ENCODE peak calls at places on chromosomes 12 and 14, in seven cellular contexts. L, I, W, Z, V, N and A are unnamed samples.

GRCh38 chr12:49921936-49922335 is 18.2 kb upstream of the FAIM2 start:
- DNase-seq in V (no peak), W (no peak), Z (no peak), L (no peak), N (no peak), I (no peak), A (no peak)

GRCh38 chr12:108619369-108620160 is 14.1 kb downstream of the SELPLG start:
- DNase-seq in V (no peak), N (no peak), Z (no peak), W (no peak), L (no peak), I (no peak), A (no peak)

GRCh38 chr12:124626841-124627502 is 59.6 kb upstream of the NCOR2 start:
- DNase-seq in Z (no peak), L (no peak), I (no peak), N (peak; percentile 77), W (no peak), V (peak; percentile 61), A (no peak)

GRCh38 chr14:90664911-90665695 is 151.1 kb downstream of the TTC7B start:
- DNase-seq in Z (no peak), V (no peak), I (no peak), W (no peak), L (no peak), N (no peak), A (no peak)

GRCh38 chr12:34198924-34199323 is 176.6 kb downstream of the ALG10 start:
- DNase-seq in Z (no peak), N (no peak), W (no peak), L (no peak), I (no peak), V (no peak), A (no peak)

GRCh38 chr12:128817115-128818015 is 6.4 kb downstream of the SLC15A4 start:
- DNase-seq in W (peak; percentile 4), Z (peak; percentile 58), I (peak; percentile 93), V (peak; percentile 33), N (peak; percentile 82), L (no peak), A (no peak)

GRCh38 chr14:22836301-22837058 is at the start of gene MMP14:
- DNase-seq in I (no peak), W (no peak), Z (peak; percentile 48), N (peak; percentile 92), L (no peak), V (peak; percentile 84), A (no peak)

GRCh38 chr12:39958377-39958776 is 147.5 kb downstream of the SLC2A13 start:
- DNase-seq in I (no peak), V (no peak), N (no peak), W (no peak), Z (no peak), L (no peak), A (no peak)

GRCh38 chr12:56377310-56377988 is 14.8 kb upstream of the APOF start:
- DNase-seq in Z (peak; percentile 42), V (no peak), I (no peak), L (no peak), N (peak; percentile 55), W (no peak), A (no peak)

GRCh38 chr12:4160314-4161040 is 113.1 kb upstream of the CCND2 start:
- DNase-seq in V (no peak), I (no peak), Z (no peak), W (no peak), N (no peak), L (no peak), A (no peak)

GRCh38 chr12:65895759-65896656 is 71.7 kb downstream of the HMGA2 start:
- DNase-seq in V (no peak), I (no peak), N (no peak), Z (peak; percentile 94), W (no peak), L (no peak), A (no peak)

GRCh38 chr14:35159742-35160409 is 37.5 kb downstream of the PRORP start:
- DNase-seq in N (peak; percentile 95), I (no peak), L (no peak), V (no peak), Z (peak; percentile 88), W (no peak), A (no peak)

GRCh38 chr14:90760591-90761316 is 55.5 kb downstream of the TTC7B start:
- DNase-seq in N (peak; percentile 56), Z (peak; percentile 20), W (no peak), I (no peak), V (no peak), L (no peak), A (no peak)

GRCh38 chr12:132603240-132604107 is 6.9 kb downstream of the LRCOL1 start:
- DNase-seq in W (no peak), L (no peak), Z (no peak), I (no peak), V (no peak), N (no peak), A (no peak)

GRCh38 chr12:114986849-114987248 is 302.9 kb upstream of the TBX3 start:
- DNase-seq in Z (no peak), L (no peak), W (no peak), V (no peak), I (no peak), N (no peak), A (no peak)

GRCh38 chr12:100127766-100128508 is 14.7 kb downstream of the BLTP3B start:
- DNase-seq in W (no peak), L (no peak), I (no peak), Z (no peak), V (no peak), N (peak; percentile 82), A (no peak)

GRCh38 chr12:25552681-25553080 is 402 bp downstream of the LMNTD1 start:
- DNase-seq in W (no peak), N (peak; percentile 23), Z (peak; percentile 72), I (no peak), L (no peak), V (no peak), A (no peak)

GRCh38 chr12:49094104-49094948 is at the start of gene DHH:
- DNase-seq in Z (no peak), N (no peak), V (no peak), W (no peak), I (peak; percentile 78), L (no peak), A (no peak)

GRCh38 chr12:42953021-42953420 is 363.5 kb upstream of the PRICKLE1 start:
- DNase-seq in V (no peak), W (no peak), L (no peak), N (no peak), Z (no peak), I (no peak), A (no peak)

GRCh38 chr12:90953956-90954421 is 987 bp downstream of the CCER1 start:
- DNase-seq in W (no peak), I (no peak), L (no peak), V (no peak), N (no peak), Z (no peak), A (no peak)

GRCh38 chr14:104972301-104973211 is 5.6 kb downstream of the AHNAK2 start:
- DNase-seq in I (no peak), N (peak; percentile 74), W (peak; percentile 29), Z (peak; percentile 56), V (peak; percentile 85), L (no peak), A (no peak)

GRCh38 chr12:91009319-91009950 is 4.7 kb upstream of the EPYC start:
- DNase-seq in V (no peak), N (peak; percentile 14), I (no peak), L (no peak), W (no peak), Z (peak; percentile 73), A (no peak)

GRCh38 chr14:58738189-58738836 is 100.6 kb downstream of the DACT1 start:
- DNase-seq in W (no peak), N (peak; percentile 93), V (no peak), Z (peak; percentile 79), L (no peak), I (no peak), A (no peak)